ENCODE peak calls at places on chromosomes 1 and 21, in five cellular contexts. P is stimulated activated CD8-positive, alpha-beta memory T cell treated with anti-CD3 and anti-CD28 coated beads, Interleukin-15, amount 100 ng/mL, for 24 hours; M is GM04504; Y is HAP-1; Q is mesendoderm. B is an unnamed sample.
A peak's percentile ranks its signal among the peaks of the same experiment; 100 is the strongest.

GRCh38 chr1:200535605-200536004 is 84.9 kb downstream of the KIF14 start:
- DNase-seq in P (no peak), Y (peak; percentile 22), M (no peak), Q (peak; percentile 70), B (peak; percentile 62)

GRCh38 chr1:9652379-9653194 is 1.1 kb downstream of the PIK3CD start:
- DNase-seq in Y (no peak), P (no peak), M (no peak), Q (peak; percentile 13), B (peak; percentile 30)

GRCh38 chr1:61638296-61638695 is 86.6 kb downstream of the TM2D1 start:
- DNase-seq in M (peak; percentile 90), P (no peak), Y (no peak), Q (no peak), B (no peak)

GRCh38 chr1:74835046-74835445 is 102.1 kb downstream of the TYW3 start:
- DNase-seq in Q (peak; percentile 21), P (no peak), M (no peak), Y (no peak), B (peak; percentile 16)

GRCh38 chr1:229768232-229768631 is 142.2 kb downstream of the URB2 start:
- DNase-seq in Q (no peak), M (no peak), P (no peak), Y (no peak), B (no peak)

GRCh38 chr1:56533621-56534020 is 45.7 kb downstream of the PLPP3 start:
- DNase-seq in Q (no peak), Y (no peak), P (no peak), M (no peak), B (no peak)

GRCh38 chr1:157496121-157496526 is 56.2 kb downstream of the FCRL5 start:
- DNase-seq in Y (peak; percentile 63), Q (peak; percentile 78), P (no peak), M (peak; percentile 8), B (peak; percentile 44)

GRCh38 chr1:157231844-157232550 is 93.8 kb upstream of the ETV3 start:
- DNase-seq in Y (no peak), Q (no peak), P (no peak), M (no peak), B (no peak)

GRCh38 chr21:39463308-39463707 is 11.5 kb downstream of the SH3BGR start:
- DNase-seq in M (no peak), Y (no peak), Q (no peak), P (no peak), B (no peak)

GRCh38 chr1:112083487-112083886 is 94.0 kb upstream of the KCND3 start:
- DNase-seq in M (no peak), P (no peak), Q (peak; percentile 53), Y (no peak), B (peak; percentile 23)

GRCh38 chr1:113905435-113905861 is 322 bp downstream of the DCLRE1B start:
- DNase-seq in Y (peak; percentile 46), M (no peak), P (no peak), Q (peak; percentile 84), B (peak; percentile 51)

GRCh38 chr1:33088119-33088906 is 7.4 kb downstream of the AZIN2 start:
- DNase-seq in M (no peak), P (no peak), Y (no peak), Q (no peak), B (no peak)

GRCh38 chr1:4395158-4395557 is 259.3 kb upstream of the AJAP1 start:
- DNase-seq in Q (no peak), M (no peak), P (no peak), Y (no peak), B (no peak)

GRCh38 chr1:211324992-211325775 is 1.4 kb upstream of the TRAF5 start:
- DNase-seq in Y (no peak), M (no peak), P (no peak), Q (no peak), B (no peak)

GRCh38 chr1:145782166-145783099 is 41.5 kb downstream of the RNF115 start:
- DNase-seq in P (no peak), M (peak; percentile 45), Y (no peak), Q (no peak), B (no peak)

GRCh38 chr1:26165126-26165892 is 3.5 kb downstream of the C1orf232 start:
- DNase-seq in Q (peak; percentile 88), Y (no peak), M (no peak), P (no peak), B (no peak)

GRCh38 chr1:39490596-39491145 is 765 bp upstream of the BMP8A start:
- DNase-seq in Q (no peak), M (no peak), P (no peak), Y (no peak), B (no peak)

GRCh38 chr1:226603976-226604845 is 55.6 kb downstream of the STUM start:
- DNase-seq in M (no peak), P (no peak), Y (peak; percentile 34), Q (peak; percentile 92), B (no peak)

GRCh38 chr1:246066553-246066952 is 440.5 kb downstream of the SMYD3 start:
- DNase-seq in Y (peak; percentile 66), Q (peak; percentile 88), P (no peak), M (no peak), B (no peak)

GRCh38 chr21:41926068-41926806 is 27.6 kb downstream of the C2CD2 start:
- DNase-seq in P (no peak), Q (peak; percentile 86), M (peak; percentile 36), Y (no peak), B (no peak)

GRCh38 chr21:15701845-15702244 is 27.9 kb upstream of the USP25 start:
- DNase-seq in P (no peak), M (no peak), Q (no peak), Y (no peak), B (no peak)

GRCh38 chr1:71307451-71307850 is 226.6 kb upstream of the ZRANB2 start:
- DNase-seq in M (peak; percentile 82), Q (peak; percentile 42), P (no peak), Y (no peak), B (no peak)

GRCh38 chr1:150621497-150622113 is 7.8 kb downstream of the ENSA start:
- DNase-seq in Y (peak; percentile 58), P (no peak), Q (peak; percentile 62), M (no peak), B (peak; percentile 54)

GRCh38 chr1:169601096-169601881 is 15.0 kb upstream of the F5 start:
- DNase-seq in P (no peak), Q (peak; percentile 57), M (no peak), Y (no peak), B (peak; percentile 35)

GRCh38 chr1:82114887-82115286 is 314.2 kb downstream of the ADGRL2 start:
- DNase-seq in P (no peak), Q (no peak), M (no peak), Y (no peak), B (no peak)

GRCh38 chr1:229597877-229598276 is 28.0 kb downstream of the TAF5L start:
- DNase-seq in Q (no peak), P (no peak), Y (no peak), M (no peak), B (no peak)

GRCh38 chr1:163777205-163777604 is 455.5 kb downstream of the NUF2 start:
- DNase-seq in P (no peak), Q (no peak), Y (no peak), M (no peak), B (no peak)